ENCODE peak calls at places on chromosomes 3 and 15, in four cellular contexts. S is RPMI8226, F is NCI-H1092, D is cardiac muscle cell. A is an unnamed sample.

GRCh38 chr15:51218249-51218648 is 120.1 kb downstream of the CYP19A1 start:
- DNase-seq in S (peak; percentile 30), F (no peak), D (no peak), A (no peak)

GRCh38 chr3:87626471-87626995 is 350.1 kb upstream of the POU1F1 start:
- DNase-seq in S (no peak), F (no peak), D (no peak), A (no peak)

GRCh38 chr3:127092368-127092767 is 100.6 kb upstream of the PRR23E start:
- DNase-seq in S (no peak), F (no peak), D (no peak), A (no peak)

GRCh38 chr3:189361103-189361835 is 189.5 kb downstream of the TPRG1 start:
- DNase-seq in S (no peak), F (no peak), D (no peak), A (no peak)

GRCh38 chr3:10757021-10757820 is 58.8 kb upstream of the SLC6A11 start:
- DNase-seq in S (no peak), F (no peak), D (no peak), A (no peak)

GRCh38 chr15:83323296-83323711 is 38.8 kb upstream of the BNC1 start:
- DNase-seq in S (peak; percentile 27), F (no peak), D (no peak), A (peak; percentile 13)

GRCh38 chr15:98718426-98719168 is 70.3 kb downstream of the IGF1R start:
- DNase-seq in S (no peak), F (no peak), D (no peak), A (no peak)

GRCh38 chr3:55065331-55065730 is 137.5 kb upstream of the LRTM1 start:
- DNase-seq in S (no peak), F (no peak), D (no peak), A (no peak)

GRCh38 chr3:107662109-107662477 is 139.3 kb downstream of the BBX start:
- DNase-seq in S (no peak), F (no peak), D (no peak), A (no peak)

GRCh38 chr3:195697582-195698324 is 23.0 kb upstream of the MUC20 start:
- DNase-seq in S (no peak), F (no peak), D (no peak), A (no peak)

GRCh38 chr3:38746641-38747040 is 69.4 kb downstream of the SCN10A start:
- DNase-seq in S (no peak), F (no peak), D (no peak), A (no peak)

GRCh38 chr3:23888617-23889228 is 28.1 kb downstream of the NKIRAS1 start:
- DNase-seq in S (no peak), F (no peak), D (no peak), A (no peak)

GRCh38 chr15:88954431-88955277 is 41.5 kb upstream of the MFGE8 start:
- DNase-seq in S (no peak), F (no peak), D (peak; percentile 11), A (peak; percentile 53)

GRCh38 chr3:168574455-168575158 is 478.9 kb upstream of the GOLIM4 start:
- DNase-seq in S (no peak), F (no peak), D (no peak), A (no peak)

GRCh38 chr15:60729850-60730458 is 251.0 kb upstream of the ICE2 start:
- DNase-seq in S (no peak), F (no peak), D (no peak), A (no peak)

GRCh38 chr15:72229076-72229946 is 1.7 kb downstream of the PKM start:
- DNase-seq in S (peak; percentile 54), F (no peak), D (peak; percentile 3), A (no peak)

GRCh38 chr15:51796777-51797474 is 32.5 kb upstream of the TMOD3 start:
- DNase-seq in S (no peak), F (no peak), D (no peak), A (no peak)

GRCh38 chr3:152109038-152109437 is 159.7 kb upstream of the MBNL1 start:
- DNase-seq in S (no peak), F (no peak), D (no peak), A (no peak)

GRCh38 chr15:24954783-24955548 is at the start of the genes SNRPN and SNURF:
- DNase-seq in S (no peak), F (no peak), D (peak; percentile 79), A (peak; percentile 76)

GRCh38 chr3:51974277-51974962 is 444 bp upstream of the ABHD14A start:
- DNase-seq in S (peak; percentile 58), F (no peak), D (no peak), A (no peak)

GRCh38 chr3:179336345-179336929 is 11.1 kb upstream of the MFN1 start:
- DNase-seq in S (no peak), F (no peak), D (no peak), A (no peak)

GRCh38 chr3:172675371-172676193 is 35.3 kb downstream of the NCEH1 start:
- DNase-seq in S (peak; percentile 78), F (peak; percentile 16), D (peak; percentile 64), A (no peak)

GRCh38 chr15:45393851-45394250 is 15.5 kb upstream of the GATM start:
- DNase-seq in S (no peak), F (no peak), D (no peak), A (no peak)

GRCh38 chr3:106114848-106115247 is 246.0 kb upstream of the CBLB start:
- DNase-seq in S (no peak), F (no peak), D (no peak), A (no peak)

GRCh38 chr15:77637851-77638402 is 5.2 kb upstream of the LINGO1 start:
- DNase-seq in S (no peak), F (no peak), D (peak; percentile 60), A (no peak)

GRCh38 chr3:176872771-176873209 is 324.5 kb downstream of the TBL1XR1 start:
- DNase-seq in S (peak; percentile 79), F (peak; percentile 60), D (peak; percentile 79), A (no peak)

GRCh38 chr15:40334941-40335795 is 5.6 kb downstream of the CCDC9B start:
- DNase-seq in S (peak; percentile 13), F (no peak), D (no peak), A (no peak)

GRCh38 chr3:42025388-42026138 is 63.7 kb upstream of the ULK4 start:
- DNase-seq in S (peak; percentile 93), F (peak; percentile 71), D (peak; percentile 81), A (peak; percentile 97)

GRCh38 chr3:65485826-65486592 is 552.7 kb downstream of the MAGI1 start:
- DNase-seq in S (no peak), F (no peak), D (no peak), A (no peak)

A was measured in heart right ventricle.